ENCODE peak calls at places on chromosomes 4 and X, in five cellular contexts. I is GM12878, K is lower lobe of right lung, H is fibroblast of mammary gland, X is mucosa of descending colon. N is an unnamed sample.

GRCh38 chr4:149706942-149707341 is 108.7 kb downstream of the IQCM start:
- DNase-seq in X (no peak), K (no peak), I (no peak), H (peak; percentile 22), N (no peak)

GRCh38 chr4:23728393-23728792 is 161.5 kb downstream of the PPARGC1A start:
- DNase-seq in I (no peak), K (no peak), H (peak; percentile 92), X (no peak), N (no peak)

GRCh38 chrX:6941041-6941440 is 206.5 kb upstream of the STS start:
- DNase-seq in I (no peak), X (no peak), K (no peak), H (peak; percentile 1), N (no peak)

GRCh38 chr4:109801895-109802319 is at the start of gene CFI:
- DNase-seq in I (no peak), X (no peak), H (peak; percentile 72), K (no peak), N (no peak)

GRCh38 chr4:3371038-3371437 is 70.7 kb upstream of the HGFAC start:
- DNase-seq in X (no peak), K (peak; percentile 40), I (no peak), H (no peak), N (no peak)

GRCh38 chrX:111322231-111322855 is 52.1 kb upstream of the CAPN6 start:
- DNase-seq in X (no peak), H (peak; percentile 33), I (no peak), K (no peak), N (no peak)

GRCh38 chr4:85790582-85790981 is 315.6 kb downstream of the ARHGAP24 start:
- DNase-seq in H (peak; percentile 94), I (no peak), K (no peak), X (no peak), N (no peak)

GRCh38 chr4:128859887-128860774 is 50.6 kb downstream of the JADE1 start:
- DNase-seq in I (no peak), H (peak; percentile 89), X (no peak), K (no peak), N (no peak)

GRCh38 chr4:138222041-138222440 is 20.1 kb downstream of the SLC7A11 start:
- DNase-seq in H (peak; percentile 61), K (no peak), I (no peak), X (peak; percentile 17), N (no peak)
- TF ChIP-seq CTCF in H (no peak), K (no peak), I (no peak), X (no peak), N (no peak)

GRCh38 chr4:147157860-147158701 is 212.4 kb upstream of the TTC29 start:
- DNase-seq in H (peak; percentile 14), X (no peak), K (peak; percentile 50), I (no peak), N (peak; percentile 9)
- TF ChIP-seq CTCF in H (no peak), X (no peak), K (no peak), I (no peak), N (no peak)

GRCh38 chr4:181582595-181582994 is 660.6 kb upstream of the TENM3 start:
- DNase-seq in I (no peak), X (no peak), H (no peak), K (no peak), N (no peak)
- TF ChIP-seq CTCF in I (no peak), X (no peak), H (peak; percentile 20), K (no peak), N (no peak)

DNA sequence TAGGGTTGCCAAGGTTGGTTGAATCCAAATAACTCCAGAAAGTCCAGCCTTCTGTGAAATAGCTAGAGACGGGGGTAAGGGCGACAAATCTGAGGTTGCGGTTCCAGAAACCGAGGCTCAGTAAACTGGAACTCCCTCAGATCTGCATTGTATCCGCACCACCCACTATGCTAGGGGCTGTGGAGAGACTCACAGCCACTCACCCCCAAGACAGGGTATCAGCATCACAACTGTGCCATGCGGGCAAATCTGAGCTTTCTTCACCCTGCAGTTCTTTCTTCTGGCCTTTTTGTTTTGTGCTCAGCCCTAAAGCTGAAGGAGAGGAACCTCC is 581 bp downstream of the CA5B start:
- DNase-seq in H (no peak), K (no peak), I (no peak), X (no peak), N (no peak)
- TF ChIP-seq CTCF in H (no peak), K (no peak), I (no peak), X (no peak), N (no peak)

GRCh38 chr4:147863111-147863747 is 131.3 kb downstream of the ARHGAP10 start:
- DNase-seq in X (no peak), H (peak; percentile 52), K (no peak), I (no peak), N (no peak)
- TF ChIP-seq CTCF in X (no peak), H (peak; percentile 36), K (no peak), I (peak; percentile 13), N (no peak)

GRCh38 chrX:13697440-13697839 is 8.5 kb downstream of the RAB9A start:
- DNase-seq in I (peak; percentile 73), K (no peak), X (no peak), H (peak; percentile 25), N (no peak)
- TF ChIP-seq CTCF in I (no peak), K (no peak), X (no peak), H (no peak), N (no peak)

N was measured in transverse colon.